ENCODE peak calls at places on chromosomes 16 and 17, in six cellular contexts. O is ascending aorta, S is kidney, D is left ventricle myocardium inferior, X is uterus, B is AG04450. T is an unnamed sample.

GRCh38 chr16:79747688-79748087 is 147.2 kb upstream of the MAF start:
- DNase-seq in S (no peak), X (no peak), B (no peak), O (no peak), D (no peak), T (no peak)

GRCh38 chr17:68613739-68614298 is 12.7 kb upstream of the FAM20A start:
- DNase-seq in S (no peak), B (no peak), X (peak), O (no peak), D (no peak), T (no peak)

GRCh38 chr17:71709271-71709670 is 411.5 kb upstream of the SOX9 start:
- DNase-seq in B (no peak), X (no peak), O (no peak), S (no peak), D (no peak), T (no peak)

GRCh38 chr16:12896562-12896961 is 4.8 kb upstream of the SHISA9 start:
- DNase-seq in X (no peak), B (no peak), O (no peak), D (no peak), S (no peak), T (no peak)

GRCh38 chr17:70021726-70022125 is 53.3 kb upstream of the KCNJ16 start:
- DNase-seq in X (no peak), B (no peak), D (no peak), O (no peak), S (no peak), T (no peak)

GRCh38 chr16:30375830-30376229 is 1.2 kb downstream of the MYL11 start:
- DNase-seq in D (no peak), B (no peak), O (no peak), X (no peak), S (no peak), T (no peak)

GRCh38 chr17:79811888-79812205 is 15.0 kb upstream of the CBX8 start:
- DNase-seq in S (no peak), D (no peak), O (no peak), B (no peak), X (no peak), T (no peak)

GRCh38 chr16:75424096-75424762 is 9.1 kb downstream of the CFDP1 start:
- DNase-seq in X (no peak), O (no peak), S (no peak), D (no peak), B (no peak), T (no peak)

GRCh38 chr17:45900723-45901415 is 6.5 kb downstream of the MAPT start:
- DNase-seq in S (no peak), B (no peak), X (no peak), D (no peak), O (no peak), T (no peak)

GRCh38 chr17:76196675-76197074 is 43.6 kb downstream of the RNF157 start:
- DNase-seq in D (peak), O (no peak), B (no peak), S (no peak), X (peak), T (peak)

GRCh38 chr17:69239611-69240010 is 11.0 kb upstream of the ABCA10 start:
- DNase-seq in S (no peak), B (no peak), O (no peak), D (no peak), X (no peak), T (no peak)

GRCh38 chr16:87739801-87740200 is 26.0 kb downstream of the KLHDC4 start:
- DNase-seq in S (no peak), B (no peak), O (no peak), D (no peak), X (no peak), T (no peak)

GRCh38 chr16:14180431-14181059 is 109.4 kb downstream of the MRTFB start:
- DNase-seq in X (no peak), D (no peak), B (no peak), S (no peak), O (no peak), T (no peak)

GRCh38 chr16:4461250-4462085 is 13.0 kb downstream of the NMRAL1 start:
- DNase-seq in X (no peak), D (no peak), B (no peak), O (no peak), S (no peak), T (no peak)

GRCh38 chr16:66525396-66526180 is 24.3 kb downstream of the TK2 start:
- DNase-seq in B (no peak), S (no peak), D (no peak), O (no peak), X (no peak), T (no peak)

GRCh38 chr16:88382491-88383400 is at the start of gene ZNF469:
- DNase-seq in D (peak), B (no peak), S (peak), O (no peak), X (no peak), T (no peak)

GRCh38 chr17:37752482-37752881 is 7.6 kb upstream of the HNF1B start:
- DNase-seq in B (no peak), O (no peak), S (no peak), D (no peak), X (no peak), T (no peak)

GRCh38 chr16:48862087-48862532 is 252.1 kb upstream of the N4BP1 start:
- DNase-seq in B (peak), X (peak), S (no peak), D (no peak), O (no peak), T (no peak)

GRCh38 chr17:30964878-30965277 is 6.0 kb upstream of the RNF135 start:
- DNase-seq in O (peak), B (no peak), D (no peak), S (no peak), X (no peak), T (no peak)

GRCh38 chr16:74830646-74831045 is 56.0 kb upstream of the FA2H start:
- DNase-seq in S (no peak), B (no peak), D (no peak), X (no peak), O (no peak), T (no peak)

GRCh38 chr16:59612094-59612493 is 878.0 kb upstream of the GOT2 start:
- DNase-seq in D (no peak), X (no peak), S (no peak), O (no peak), B (no peak), T (no peak)

GRCh38 chr17:2602597-2603017 is 9.2 kb downstream of the PAFAH1B1 start:
- DNase-seq in D (no peak), X (no peak), B (no peak), S (no peak), O (no peak), T (no peak)
- H3K27ac ChIP-seq in D (no peak), X (no peak), B (no peak), S (no peak), O (no peak), T (no peak)

GRCh38 chr17:78374189-78374588 is 4.3 kb upstream of the PGS1 start:
- DNase-seq in O (no peak), D (no peak), X (no peak), S (no peak), B (no peak), T (no peak)
- H3K27ac ChIP-seq in O (no peak), D (peak), X (no peak), S (no peak), B (peak), T (no peak)

DNA sequence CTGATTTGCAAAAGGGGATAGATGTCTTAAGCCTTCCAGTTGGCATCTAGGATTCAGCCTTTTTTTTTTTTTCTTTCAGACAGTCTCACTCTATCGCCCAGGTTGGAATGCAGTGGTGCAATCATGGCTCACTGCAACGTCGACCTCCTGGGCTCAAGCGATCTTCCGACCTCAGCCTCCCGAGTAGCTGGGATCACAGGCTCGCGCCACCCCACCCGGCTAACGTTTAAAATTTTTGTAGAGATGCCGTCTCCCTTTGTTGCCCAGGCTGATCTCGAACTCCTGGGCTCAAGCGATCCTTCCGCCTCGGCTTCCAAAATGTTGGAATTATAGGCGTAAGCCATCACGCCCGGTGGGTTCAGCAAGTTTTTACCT is 571 bp upstream of the CCP110 start:
- DNase-seq in O (no peak), D (no peak), X (peak), S (peak), B (no peak), T (no peak)
- H3K27ac ChIP-seq in O (no peak), D (peak), X (peak), S (no peak), B (no peak), T (peak)

GRCh38 chr16:85652431-85653221 is 36.1 kb downstream of the GINS2 start:
- DNase-seq in O (peak), S (peak), B (no peak), X (peak), D (peak), T (peak)
- H3K27ac ChIP-seq in O (peak), S (peak), B (peak), X (peak), D (peak), T (peak)

DNA sequence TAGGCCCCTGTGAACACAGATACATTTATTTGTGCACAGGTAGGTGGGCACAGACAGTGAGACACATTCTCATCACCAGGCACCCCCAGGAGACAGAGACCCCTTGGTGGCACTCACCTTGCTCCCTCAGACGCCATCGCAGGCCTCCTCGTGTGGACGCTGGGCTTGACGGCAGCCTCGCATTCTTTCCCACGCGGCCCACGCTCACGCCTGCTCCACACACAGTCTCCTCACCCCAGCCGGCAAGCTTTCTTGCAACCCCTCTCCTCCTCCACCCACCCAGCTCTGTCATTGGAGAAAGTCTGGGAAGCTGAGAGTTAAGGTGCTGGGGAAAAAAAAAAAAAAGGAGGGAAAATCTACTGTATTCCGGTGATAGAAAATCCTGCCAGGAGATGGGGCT is 14.8 kb downstream of the SGCA start:
- DNase-seq in O (no peak), D (no peak), S (peak), X (no peak), B (no peak), T (no peak)
- H3K27ac ChIP-seq in O (peak), D (no peak), S (no peak), X (no peak), B (peak), T (peak)

GRCh38 chr17:39547713-39548478 is 59.8 kb downstream of the NEUROD2 start:
- DNase-seq in O (peak), D (peak), B (no peak), S (no peak), X (peak), T (peak)

GRCh38 chr17:39551879-39552278 is 55.8 kb downstream of the NEUROD2 start:
- DNase-seq in O (peak), X (no peak), S (no peak), D (no peak), B (no peak), T (no peak)

GRCh38 chr17:39555368-39555767 is 52.4 kb downstream of the NEUROD2 start:
- DNase-seq in S (no peak), X (no peak), D (no peak), B (no peak), O (no peak), T (no peak)

GRCh38 chr17:39548494-39548893 is 59.2 kb downstream of the NEUROD2 start:
- DNase-seq in S (no peak), B (no peak), X (no peak), D (peak), O (peak), T (no peak)

GRCh38 chr17:39553326-39553945 is 54.3 kb downstream of the NEUROD2 start:
- DNase-seq in O (peak), X (no peak), D (no peak), S (no peak), B (no peak), T (no peak)
- H3K27ac ChIP-seq in O (no peak), X (no peak), D (no peak), S (no peak), B (peak), T (no peak)

GRCh38 chr16:81318711-81319110 is 3.9 kb downstream of the GAN start:
- DNase-seq in O (no peak), D (no peak), X (no peak), B (no peak), S (no peak), T (no peak)
- H3K27ac ChIP-seq in O (no peak), D (peak), X (no peak), B (peak), S (no peak), T (no peak)

GRCh38 chr17:57604771-57605733 is 140.0 kb downstream of the CCDC182 start:
- DNase-seq in O (no peak), S (peak), D (peak), B (peak), X (peak), T (peak)
- H3K27ac ChIP-seq in O (no peak), S (peak), D (peak), B (peak), X (peak), T (peak)

GRCh38 chr17:67246398-67246647 is 1.3 kb upstream of the HELZ start:
- DNase-seq in O (no peak), D (no peak), S (no peak), B (no peak), X (no peak), T (no peak)

GRCh38 chr17:67244621-67245072 is 349 bp downstream of the HELZ start:
- DNase-seq in O (peak), D (peak), S (peak), B (no peak), X (no peak), T (no peak)

GRCh38 chr17:67246648-67247415 is 1.8 kb upstream of the HELZ start:
- DNase-seq in B (no peak), X (peak), S (peak), D (no peak), O (peak), T (no peak)

GRCh38 chr17:67245073-67245693 is at the start of gene HELZ:
- DNase-seq in O (peak), B (peak), X (peak), S (peak), D (peak), T (peak)

GRCh38 chr17:67245694-67246397 is 850 bp upstream of the HELZ start:
- DNase-seq in B (no peak), X (no peak), O (peak), S (peak), D (peak), T (no peak)
- H3K27ac ChIP-seq in B (peak), X (peak), O (peak), S (peak), D (peak), T (peak)

DNA sequence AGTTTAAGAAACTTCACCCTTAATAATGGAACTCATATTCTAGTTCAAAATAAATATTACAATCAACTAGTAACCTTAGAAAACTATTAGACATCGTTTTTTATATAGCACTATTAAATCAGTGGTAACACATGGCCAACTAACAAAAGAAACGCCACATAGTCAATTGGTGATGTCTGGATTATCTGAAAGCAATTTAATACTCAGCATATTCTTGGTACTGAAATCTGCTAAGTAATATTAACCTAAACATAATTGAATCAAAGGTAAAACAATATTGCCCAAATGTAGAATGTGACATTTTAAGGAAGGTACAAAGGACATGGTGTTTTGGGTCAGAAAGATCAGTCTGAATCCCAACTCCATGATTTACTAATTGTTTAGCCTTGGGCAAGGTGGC is 11.1 kb upstream of the RSL1D1 start:
- DNase-seq in D (no peak), O (no peak), S (no peak), X (no peak), B (no peak), T (no peak)
- H3K27ac ChIP-seq in D (no peak), O (no peak), S (no peak), X (no peak), B (no peak), T (no peak)

T was measured in dorsolateral prefrontal cortex.